ENCODE peak calls at places on chromosomes 7 and 10, in nine cellular contexts. One of them, this sample, is unnamed.

GRCh38 chr10:101694056-101694673 is 805 bp downstream of the FBXW4 start:
- DNase-seq in BJ: no peak
- DNase-seq in HCT116: no peak
- DNase-seq in DND-41: peak
- DNase-seq in hepatocyte: peak
- DNase-seq in IMR-90: peak
- DNase-seq in OCI-LY7: peak
- DNase-seq in heart right ventricle: peak
- DNase-seq in coronary artery: peak
- DNase-seq in this sample: peak

GRCh38 chr7:48337012-48337621 is 165.9 kb downstream of the ABCA13 start:
- DNase-seq in BJ: no peak
- DNase-seq in HCT116: no peak
- DNase-seq in DND-41: no peak
- DNase-seq in hepatocyte: peak
- DNase-seq in IMR-90: peak
- DNase-seq in OCI-LY7: peak
- DNase-seq in heart right ventricle: no peak
- DNase-seq in coronary artery: no peak
- DNase-seq in this sample: peak

GRCh38 chr10:129956902-129957673 is 7.0 kb downstream of the EBF3 start:
- DNase-seq in BJ: no peak
- DNase-seq in HCT116: no peak
- DNase-seq in DND-41: no peak
- DNase-seq in hepatocyte: no peak
- DNase-seq in IMR-90: no peak
- DNase-seq in OCI-LY7: no peak
- DNase-seq in heart right ventricle: no peak
- DNase-seq in coronary artery: no peak
- DNase-seq in this sample: peak

GRCh38 chr7:112495820-112496462 is 15.2 kb downstream of the LSMEM1 start:
- DNase-seq in BJ: no peak
- DNase-seq in HCT116: peak
- DNase-seq in DND-41: peak
- DNase-seq in hepatocyte: peak
- DNase-seq in IMR-90: peak
- DNase-seq in OCI-LY7: peak
- DNase-seq in heart right ventricle: peak
- DNase-seq in coronary artery: no peak
- DNase-seq in this sample: peak

GRCh38 chr10:133125901-133126300 is 34.1 kb upstream of the KNDC1 start:
- DNase-seq in BJ: no peak
- DNase-seq in HCT116: no peak
- DNase-seq in DND-41: no peak
- DNase-seq in hepatocyte: no peak
- DNase-seq in IMR-90: no peak
- DNase-seq in OCI-LY7: no peak
- DNase-seq in heart right ventricle: no peak
- DNase-seq in coronary artery: no peak
- DNase-seq in this sample: no peak

GRCh38 chr10:16856092-16856491 is 38.9 kb upstream of the RSU1 start:
- DNase-seq in BJ: no peak
- DNase-seq in HCT116: no peak
- DNase-seq in DND-41: no peak
- DNase-seq in hepatocyte: no peak
- DNase-seq in IMR-90: no peak
- DNase-seq in OCI-LY7: no peak
- DNase-seq in heart right ventricle: no peak
- DNase-seq in coronary artery: no peak
- DNase-seq in this sample: no peak

GRCh38 chr10:26697922-26698608 is 564 bp downstream of the PDSS1 start:
- DNase-seq in BJ: no peak
- DNase-seq in HCT116: no peak
- DNase-seq in DND-41: no peak
- DNase-seq in hepatocyte: no peak
- DNase-seq in IMR-90: no peak
- DNase-seq in OCI-LY7: peak
- DNase-seq in heart right ventricle: no peak
- DNase-seq in coronary artery: no peak
- DNase-seq in this sample: peak

GRCh38 chr7:154997840-154998370 is 5.0 kb downstream of the PAXIP1 start:
- DNase-seq in BJ: no peak
- DNase-seq in HCT116: no peak
- DNase-seq in DND-41: no peak
- DNase-seq in hepatocyte: no peak
- DNase-seq in IMR-90: no peak
- DNase-seq in OCI-LY7: no peak
- DNase-seq in heart right ventricle: no peak
- DNase-seq in coronary artery: no peak
- DNase-seq in this sample: no peak

GRCh38 chr10:30219977-30220751 is 128.9 kb downstream of the MTPAP start:
- DNase-seq in BJ: no peak
- DNase-seq in HCT116: no peak
- DNase-seq in DND-41: no peak
- DNase-seq in hepatocyte: peak
- DNase-seq in IMR-90: peak
- DNase-seq in OCI-LY7: peak
- DNase-seq in heart right ventricle: no peak
- DNase-seq in coronary artery: no peak
- DNase-seq in this sample: no peak

GRCh38 chr7:50982626-50983025 is 199.9 kb upstream of the GRB10 start:
- DNase-seq in BJ: no peak
- DNase-seq in HCT116: no peak
- DNase-seq in DND-41: no peak
- DNase-seq in hepatocyte: no peak
- DNase-seq in IMR-90: no peak
- DNase-seq in OCI-LY7: no peak
- DNase-seq in heart right ventricle: no peak
- DNase-seq in coronary artery: no peak
- DNase-seq in this sample: no peak

GRCh38 chr10:92052088-92052487 is 128.5 kb downstream of the BTAF1 start:
- DNase-seq in BJ: no peak
- DNase-seq in HCT116: no peak
- DNase-seq in DND-41: no peak
- DNase-seq in hepatocyte: no peak
- DNase-seq in IMR-90: no peak
- DNase-seq in OCI-LY7: no peak
- DNase-seq in heart right ventricle: peak
- DNase-seq in coronary artery: no peak
- DNase-seq in this sample: no peak

DNA sequence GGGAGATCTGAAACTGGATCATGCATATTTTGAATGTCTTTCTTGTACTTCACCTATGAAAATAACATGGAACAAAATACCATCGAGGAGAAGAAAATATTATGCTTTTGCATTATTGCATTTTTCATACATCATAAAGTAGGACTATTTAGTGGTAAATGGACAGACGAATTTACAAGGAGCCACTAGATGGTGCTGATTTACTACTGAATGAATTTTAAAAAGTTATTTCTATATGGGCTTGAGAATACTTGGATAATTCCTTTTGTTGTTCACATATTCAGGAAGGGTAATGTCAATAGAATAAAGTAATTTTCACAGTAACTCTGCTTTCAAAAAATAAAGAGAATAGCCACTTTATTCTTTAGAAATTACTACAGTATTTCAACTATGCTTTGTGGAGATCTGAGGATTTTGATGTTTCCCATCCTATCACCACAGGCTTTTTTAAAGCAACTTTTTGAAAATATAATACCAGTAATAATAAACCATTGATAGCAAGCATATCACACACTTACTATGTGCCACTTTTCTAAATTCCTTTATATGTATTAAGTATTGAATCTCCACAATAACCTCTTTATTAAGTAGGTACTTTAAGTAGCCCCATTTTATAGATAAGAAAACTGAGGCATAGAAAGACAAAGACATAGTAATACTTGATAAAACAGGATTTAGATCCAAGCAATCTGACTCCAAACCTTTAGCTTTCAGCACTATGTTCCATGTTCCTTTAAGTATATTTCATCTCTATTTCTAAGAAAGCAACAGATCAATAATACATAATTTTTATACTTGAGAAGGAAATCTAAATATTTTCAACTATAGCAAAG is 38.6 kb downstream of the NEBL start:
- DNase-seq in BJ: no peak
- DNase-seq in HCT116: peak
- DNase-seq in DND-41: no peak
- DNase-seq in hepatocyte: peak
- DNase-seq in IMR-90: peak
- DNase-seq in OCI-LY7: peak
- DNase-seq in heart right ventricle: no peak
- DNase-seq in coronary artery: no peak
- DNase-seq in this sample: peak
- TF ChIP-seq CTCF in BJ: peak
- TF ChIP-seq CTCF in HCT116: peak
- TF ChIP-seq CTCF in DND-41: peak
- TF ChIP-seq CTCF in hepatocyte: peak
- TF ChIP-seq CTCF in IMR-90: peak
- TF ChIP-seq CTCF in OCI-LY7: peak
- TF ChIP-seq CTCF in heart right ventricle: peak
- TF ChIP-seq CTCF in coronary artery: no peak
- TF ChIP-seq CTCF in this sample: peak

GRCh38 chr7:152924238-152924637 is 164.7 kb downstream of the ACTR3B start:
- DNase-seq in BJ: no peak
- DNase-seq in HCT116: no peak
- DNase-seq in DND-41: no peak
- DNase-seq in hepatocyte: no peak
- DNase-seq in IMR-90: no peak
- DNase-seq in OCI-LY7: no peak
- DNase-seq in heart right ventricle: no peak
- DNase-seq in coronary artery: no peak
- DNase-seq in this sample: no peak

GRCh38 chr7:152922318-152923081 is 162.9 kb downstream of the ACTR3B start:
- DNase-seq in BJ: no peak
- DNase-seq in HCT116: no peak
- DNase-seq in DND-41: no peak
- DNase-seq in hepatocyte: no peak
- DNase-seq in IMR-90: no peak
- DNase-seq in OCI-LY7: no peak
- DNase-seq in heart right ventricle: no peak
- DNase-seq in coronary artery: no peak
- DNase-seq in this sample: no peak

GRCh38 chr7:152925412-152926147 is 166.0 kb downstream of the ACTR3B start:
- DNase-seq in BJ: no peak
- DNase-seq in HCT116: no peak
- DNase-seq in DND-41: no peak
- DNase-seq in hepatocyte: peak
- DNase-seq in IMR-90: no peak
- DNase-seq in OCI-LY7: no peak
- DNase-seq in heart right ventricle: no peak
- DNase-seq in coronary artery: no peak
- DNase-seq in this sample: no peak

GRCh38 chr7:152923711-152924110 is 164.2 kb downstream of the ACTR3B start:
- DNase-seq in BJ: no peak
- DNase-seq in HCT116: no peak
- DNase-seq in DND-41: no peak
- DNase-seq in hepatocyte: no peak
- DNase-seq in IMR-90: no peak
- DNase-seq in OCI-LY7: no peak
- DNase-seq in heart right ventricle: no peak
- DNase-seq in coronary artery: no peak
- DNase-seq in this sample: no peak

GRCh38 chr7:152924826-152925411 is 165.4 kb downstream of the ACTR3B start:
- DNase-seq in BJ: no peak
- DNase-seq in HCT116: no peak
- DNase-seq in DND-41: no peak
- DNase-seq in hepatocyte: no peak
- DNase-seq in IMR-90: no peak
- DNase-seq in OCI-LY7: no peak
- DNase-seq in heart right ventricle: no peak
- DNase-seq in coronary artery: no peak
- DNase-seq in this sample: no peak
- H3K4me3 ChIP-seq in BJ: no peak
- H3K4me3 ChIP-seq in HCT116: no peak
- H3K4me3 ChIP-seq in DND-41: no peak
- H3K4me3 ChIP-seq in hepatocyte: peak
- H3K4me3 ChIP-seq in IMR-90: no peak
- H3K4me3 ChIP-seq in OCI-LY7: no peak
- H3K4me3 ChIP-seq in heart right ventricle: peak
- H3K4me3 ChIP-seq in coronary artery: peak
- H3K4me3 ChIP-seq in this sample: no peak

DNA sequence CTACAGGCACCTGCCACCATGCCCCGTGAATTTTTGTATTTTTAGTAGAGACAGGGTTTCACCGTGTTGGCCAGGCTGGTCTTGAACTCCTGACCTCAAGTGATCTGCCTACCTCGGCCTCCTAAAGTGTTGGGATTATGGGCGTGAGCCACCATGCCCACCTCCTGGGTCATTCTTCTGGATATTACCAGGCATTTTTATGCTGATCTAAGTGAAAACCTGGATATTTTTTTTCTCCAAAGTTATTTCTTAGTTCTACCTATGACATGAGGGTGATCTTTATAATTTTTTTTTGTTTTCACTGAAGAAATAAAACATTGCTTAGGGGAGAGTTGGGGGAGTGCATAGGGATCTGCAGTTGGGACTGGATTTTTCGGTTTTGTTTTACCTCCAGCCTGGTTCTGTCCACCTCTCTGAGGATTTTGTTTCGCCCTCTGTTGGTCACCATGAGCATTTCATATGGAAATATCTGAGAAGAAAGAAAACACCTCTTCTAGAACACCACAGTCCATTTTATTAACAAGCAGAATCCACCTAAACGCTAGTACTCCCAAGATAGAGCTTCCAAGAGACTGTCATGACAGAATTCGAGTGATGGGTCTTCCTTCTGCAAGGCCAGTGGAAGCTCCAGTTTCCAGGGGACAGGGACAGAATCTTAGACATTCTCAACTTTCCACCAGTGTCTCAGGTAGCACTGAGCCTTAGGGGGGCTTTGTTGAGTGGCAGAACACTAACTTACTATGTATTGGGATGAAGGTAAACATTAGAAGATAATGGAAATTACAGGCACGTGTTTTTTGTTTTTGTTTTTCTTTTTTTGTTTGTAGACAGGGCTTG is 33.4 kb upstream of the AFAP1L2 start:
- DNase-seq in BJ: no peak
- DNase-seq in HCT116: no peak
- DNase-seq in DND-41: no peak
- DNase-seq in hepatocyte: peak
- DNase-seq in IMR-90: peak
- DNase-seq in OCI-LY7: peak
- DNase-seq in heart right ventricle: no peak
- DNase-seq in coronary artery: no peak
- DNase-seq in this sample: peak
- TF ChIP-seq CTCF in BJ: peak
- TF ChIP-seq CTCF in HCT116: peak
- TF ChIP-seq CTCF in DND-41: peak
- TF ChIP-seq CTCF in hepatocyte: peak
- TF ChIP-seq CTCF in IMR-90: peak
- TF ChIP-seq CTCF in OCI-LY7: peak
- TF ChIP-seq CTCF in heart right ventricle: peak
- TF ChIP-seq CTCF in coronary artery: no peak
- TF ChIP-seq CTCF in this sample: peak

DNA sequence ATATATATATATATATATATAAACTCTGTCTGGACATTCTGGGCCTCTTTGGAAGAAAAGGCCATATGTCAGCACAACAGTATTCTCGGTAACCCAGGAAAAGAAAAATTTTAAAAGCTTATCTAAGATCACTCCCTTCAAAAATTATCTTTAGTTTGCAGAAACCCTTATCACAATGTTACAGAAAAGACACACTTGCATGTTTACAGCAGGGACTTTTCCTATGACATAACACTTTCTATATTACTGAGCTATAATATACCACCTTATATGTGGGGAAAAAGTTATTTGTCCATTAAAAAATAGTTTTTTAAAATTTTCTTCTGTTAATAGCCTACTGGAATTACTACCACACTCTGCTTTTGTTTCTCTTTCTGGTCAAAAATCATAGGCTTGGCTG is 25.4 kb downstream of the ANKRD61 start:
- DNase-seq in BJ: no peak
- DNase-seq in HCT116: no peak
- DNase-seq in DND-41: no peak
- DNase-seq in hepatocyte: no peak
- DNase-seq in IMR-90: no peak
- DNase-seq in OCI-LY7: no peak
- DNase-seq in heart right ventricle: no peak
- DNase-seq in coronary artery: no peak
- DNase-seq in this sample: no peak
- H3K4me3 ChIP-seq in BJ: no peak
- H3K4me3 ChIP-seq in HCT116: no peak
- H3K4me3 ChIP-seq in DND-41: no peak
- H3K4me3 ChIP-seq in hepatocyte: no peak
- H3K4me3 ChIP-seq in IMR-90: no peak
- H3K4me3 ChIP-seq in OCI-LY7: peak
- H3K4me3 ChIP-seq in heart right ventricle: no peak
- H3K4me3 ChIP-seq in coronary artery: no peak
- H3K4me3 ChIP-seq in this sample: peak